ENCODE peak calls at places on chromosomes 12 and 14, in seven cellular contexts. W is fibroblast of mammary gland, O is heart right ventricle, R is dorsolateral prefrontal cortex, J is upper lobe of left lung, L is A549, C is cardiac muscle cell. P is an unnamed sample.

GRCh38 chr12:79706676-79707075 is 15.9 kb upstream of the PAWR start:
- DNase-seq in W (no peak), O (no peak), R (no peak), J (no peak), L (no peak), C (no peak), P (no peak)

GRCh38 chr12:53450936-53451335 is 966 bp upstream of the PCBP2 start:
- DNase-seq in W (no peak), O (no peak), R (no peak), J (no peak), L (no peak), C (no peak), P (no peak)

GRCh38 chr14:20988717-20989116 is 1.1 kb upstream of the METTL17 start:
- DNase-seq in W (peak; percentile 34), O (no peak), R (no peak), J (peak; percentile 35), L (no peak), C (no peak), P (no peak)

GRCh38 chr12:87923361-87923760 is 105.8 kb downstream of the C12orf50 start:
- DNase-seq in W (no peak), O (no peak), R (no peak), J (no peak), L (no peak), C (no peak), P (no peak)

GRCh38 chr14:71290960-71291466 is 383.8 kb downstream of the PCNX1 start:
- DNase-seq in W (peak; percentile 80), O (no peak), R (no peak), J (peak; percentile 27), L (peak; percentile 7), C (no peak), P (peak; percentile 81)

GRCh38 chr12:53236443-53237111 is 4.6 kb upstream of the RARG start:
- DNase-seq in W (no peak), O (no peak), R (no peak), J (no peak), L (no peak), C (no peak), P (no peak)

GRCh38 chr12:57604454-57605307 is at the start of gene DTX3:
- DNase-seq in W (peak; percentile 19), O (peak; percentile 62), R (no peak), J (peak; percentile 40), L (peak; percentile 57), C (peak; percentile 37), P (no peak)

GRCh38 chr14:34029921-34030334 is 79.1 kb upstream of the EGLN3 start:
- DNase-seq in W (peak; percentile 97), O (peak; percentile 68), R (no peak), J (no peak), L (no peak), C (no peak), P (peak; percentile 70)

GRCh38 chr12:82682326-82682725 is 4.4 kb upstream of the TMTC2 start:
- DNase-seq in W (no peak), O (no peak), R (no peak), J (no peak), L (peak; percentile 17), C (no peak), P (no peak)

GRCh38 chr12:106003297-106003696 is 135.5 kb downstream of the NUAK1 start:
- DNase-seq in W (no peak), O (no peak), R (no peak), J (no peak), L (no peak), C (no peak), P (no peak)

GRCh38 chr14:52175982-52176502 is 91.5 kb upstream of the PTGDR start:
- DNase-seq in W (no peak), O (no peak), R (no peak), J (peak; percentile 31), L (no peak), C (no peak), P (no peak)

GRCh38 chr14:75427482-75428229 is at the start of gene JDP2:
- DNase-seq in W (peak; percentile 61), O (peak; percentile 96), R (peak; percentile 75), J (peak; percentile 94), L (peak; percentile 64), C (peak; percentile 85), P (peak; percentile 85)

GRCh38 chr14:26137161-26137560 is 460.7 kb downstream of the NOVA1 start:
- DNase-seq in W (no peak), O (no peak), R (no peak), J (no peak), L (no peak), C (no peak), P (no peak)

GRCh38 chr14:28760431-28760996 is 6.1 kb upstream of the FOXG1 start:
- DNase-seq in W (no peak), O (no peak), R (no peak), J (no peak), L (no peak), C (no peak), P (no peak)

GRCh38 chr12:106115450-106115849 is 23.3 kb downstream of the NUAK1 start:
- DNase-seq in W (no peak), O (no peak), R (peak; percentile 52), J (no peak), L (no peak), C (no peak), P (no peak)

GRCh38 chr12:113103756-113104450 is 31.7 kb downstream of the RASAL1 start:
- DNase-seq in W (no peak), O (no peak), R (no peak), J (peak; percentile 53), L (no peak), C (peak; percentile 21), P (no peak)

GRCh38 chr12:64461634-64462414 is 9.9 kb downstream of the TBK1 start:
- DNase-seq in W (peak; percentile 90), O (no peak), R (no peak), J (no peak), L (no peak), C (no peak), P (peak; percentile 82)

GRCh38 chr12:78171082-78171481 is 340.4 kb downstream of the NAV3 start:
- DNase-seq in W (no peak), O (no peak), R (no peak), J (no peak), L (no peak), C (no peak), P (no peak)

GRCh38 chr12:27525373-27525772 is 1.4 kb downstream of the PPFIBP1 start:
- DNase-seq in W (peak; percentile 90), O (peak; percentile 67), R (no peak), J (no peak), L (peak; percentile 44), C (no peak), P (peak; percentile 93)

DNA sequence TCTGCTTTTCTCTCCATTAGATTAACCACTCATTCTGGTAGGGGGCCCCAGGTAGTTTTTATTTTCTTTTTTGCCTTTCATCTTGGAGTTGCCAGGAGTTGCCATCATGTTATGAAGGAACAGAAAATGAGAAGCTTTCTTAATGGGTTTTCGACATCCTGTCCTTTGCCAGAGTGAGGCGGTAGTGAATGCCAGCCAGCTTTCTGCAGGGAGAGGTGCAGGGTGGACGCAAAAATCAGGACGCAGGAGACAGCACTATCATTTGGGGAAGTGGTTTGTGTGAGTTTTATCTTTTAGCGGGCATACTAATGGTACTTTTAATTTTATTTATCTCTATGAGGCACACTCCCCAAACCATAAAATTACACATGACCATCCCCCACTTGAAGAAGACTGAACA is 1.7 kb downstream of the RASSF8 start:
- DNase-seq in W (peak; percentile 44), O (peak; percentile 43), R (no peak), J (peak; percentile 33), L (peak; percentile 12), C (peak; percentile 35), P (peak; percentile 60)
- H3K4me3 ChIP-seq in W (peak overlapping the region; percentile 79), O (peak overlapping the region; percentile 76), R (peak overlapping the region; percentile 60), J (peak overlapping the region; percentile 80), L (peak overlapping the region; percentile 85), C (peak overlapping the region; percentile 99), P (peak overlapping the region; percentile 70)

GRCh38 chr12:74334770-74335169 is 202.9 kb upstream of the ATXN7L3B start:
- DNase-seq in W (peak; percentile 43), O (no peak), R (no peak), J (no peak), L (no peak), C (no peak), P (peak; percentile 44)

GRCh38 chr12:74339211-74339610 is 198.4 kb upstream of the ATXN7L3B start:
- DNase-seq in W (no peak), O (no peak), R (no peak), J (no peak), L (no peak), C (no peak), P (no peak)

DNA sequence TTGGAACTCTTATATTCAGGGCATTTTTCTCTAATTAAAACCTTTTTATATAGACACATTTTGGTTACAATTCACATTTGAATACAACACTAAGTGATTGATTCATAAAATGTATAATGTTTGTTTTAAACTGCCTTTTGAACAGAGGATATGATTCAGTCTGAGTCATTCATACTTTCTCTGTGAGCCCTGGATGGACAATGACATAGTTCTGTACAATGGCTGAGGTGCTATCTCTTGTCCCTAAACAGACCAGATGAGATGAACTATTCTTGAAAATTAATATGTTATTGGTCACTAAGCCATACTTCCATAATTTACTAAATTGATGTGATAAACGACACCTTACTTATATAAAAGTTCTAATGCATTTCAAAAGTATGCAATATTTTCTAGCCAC is 199.7 kb upstream of the ATXN7L3B start:
- DNase-seq in W (peak; percentile 70), O (no peak), R (no peak), J (no peak), L (peak; percentile 10), C (no peak), P (peak; percentile 65)
- H3K4me3 ChIP-seq in W (no peak overlapping the region), O (no peak overlapping the region), R (no peak overlapping the region), J (no peak overlapping the region), L (no peak overlapping the region), C (no peak overlapping the region), P (no peak overlapping the region)

DNA sequence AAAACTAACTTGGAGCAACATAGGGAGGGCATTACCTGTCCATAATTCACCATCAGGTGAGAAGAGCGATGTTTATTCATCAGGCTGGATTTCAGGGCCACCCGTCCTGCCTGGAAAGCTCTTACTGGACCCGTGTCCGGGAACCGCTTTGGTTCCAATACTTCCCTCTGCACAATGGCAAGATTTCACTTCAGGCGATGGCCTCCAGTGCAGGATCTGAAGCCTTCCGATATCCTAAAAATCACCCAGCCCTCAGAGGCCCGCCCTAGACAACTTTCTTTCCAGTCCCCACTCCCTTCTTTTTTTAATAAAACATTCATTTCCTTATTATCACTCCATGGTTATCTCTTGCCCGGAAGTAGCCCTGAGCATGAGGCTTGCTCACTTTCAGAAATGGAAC is 92.5 kb downstream of the BCL11B start:
- DNase-seq in W (no peak), O (no peak), R (no peak), J (no peak), L (no peak), C (no peak), P (no peak)
- H3K4me3 ChIP-seq in W (no peak overlapping the region), O (no peak overlapping the region), R (no peak overlapping the region), J (no peak overlapping the region), L (no peak overlapping the region), C (no peak overlapping the region), P (no peak overlapping the region)

GRCh38 chr14:69087061-69087461 is 65.9 kb downstream of the DCAF5 start:
- DNase-seq in W (peak; percentile 41), O (no peak), R (no peak), J (no peak), L (no peak), C (no peak), P (peak; percentile 62)

GRCh38 chr14:69091695-69092094 is 61.2 kb downstream of the DCAF5 start:
- DNase-seq in W (no peak), O (no peak), R (no peak), J (no peak), L (no peak), C (no peak), P (no peak)

GRCh38 chr14:69086537-69086936 is 66.4 kb downstream of the DCAF5 start:
- DNase-seq in W (no peak), O (no peak), R (no peak), J (no peak), L (no peak), C (no peak), P (no peak)

GRCh38 chr14:69090187-69090789 is 62.6 kb downstream of the DCAF5 start:
- DNase-seq in W (peak; percentile 49), O (peak; percentile 18), R (no peak), J (peak; percentile 46), L (peak; percentile 35), C (peak; percentile 45), P (peak; percentile 61)

GRCh38 chr14:69088523-69089445 is 64.1 kb downstream of the DCAF5 start:
- DNase-seq in W (peak; percentile 63), O (no peak), R (no peak), J (no peak), L (no peak), C (no peak), P (peak; percentile 49)
- H3K4me3 ChIP-seq in W (no peak overlapping the region), O (no peak overlapping the region), R (no peak overlapping the region), J (no peak overlapping the region), L (no peak overlapping the region), C (no peak overlapping the region), P (no peak overlapping the region)

P was measured in fibroblast of pulmonary artery.